ENCODE peak calls at places on chromosomes 6 and 20, in ten cellular contexts. U, H, P, Y, X, Z, Q, N, S and O are unnamed samples.

GRCh38 chr20:10580700-10581099 is 93.1 kb downstream of the JAG1 start:
- DNase-seq in X (no peak), Q (no peak), S (no peak), P (no peak), Z (no peak), U (no peak), H (no peak), Y (no peak), N (no peak), O (no peak)

GRCh38 chr20:4252005-4252404 is 236.6 kb upstream of the RNF24 start:
- DNase-seq in N (no peak), S (no peak), H (no peak), X (no peak), Y (no peak), Q (no peak), Z (no peak), P (no peak), U (no peak), O (no peak)

GRCh38 chr6:23661549-23661948 is 464.5 kb upstream of the NRSN1 start:
- DNase-seq in Y (no peak), Q (no peak), H (no peak), S (no peak), P (no peak), U (no peak), N (no peak), Z (no peak), X (no peak), O (no peak)

GRCh38 chr20:32990426-32990825 is 13.8 kb downstream of the SUN5 start:
- DNase-seq in X (no peak), S (no peak), Y (no peak), U (no peak), P (no peak), N (no peak), Q (no peak), Z (no peak), H (no peak), O (peak; percentile 10)

GRCh38 chr20:53826597-53827291 is 233.1 kb upstream of the ZNF217 start:
- DNase-seq in H (no peak), Q (no peak), Z (no peak), X (no peak), U (no peak), P (no peak), N (no peak), S (no peak), Y (no peak), O (no peak)

GRCh38 chr20:36368869-36369268 is 62.7 kb downstream of the DLGAP4 start:
- DNase-seq in H (no peak), S (no peak), Q (no peak), U (no peak), X (no peak), Y (no peak), Z (no peak), P (no peak), N (no peak), O (no peak)

GRCh38 chr6:21414065-21414464 is 179.5 kb upstream of the SOX4 start:
- DNase-seq in S (no peak), X (no peak), P (no peak), N (no peak), H (no peak), Q (no peak), Y (no peak), Z (no peak), U (no peak), O (no peak)

GRCh38 chr6:24743265-24743943 is 24.4 kb upstream of the C6orf62 start:
- DNase-seq in Z (no peak), H (no peak), U (no peak), Y (peak; percentile 98), S (no peak), N (no peak), P (peak; percentile 90), X (no peak), Q (peak; percentile 96), O (no peak)

GRCh38 chr20:36666181-36666740 is 20.3 kb upstream of the SLA2 start:
- DNase-seq in H (no peak), Z (no peak), N (no peak), Y (peak; percentile 14), P (no peak), S (no peak), X (no peak), U (no peak), Q (peak; percentile 1), O (no peak)

GRCh38 chr20:49762940-49763766 is 49.5 kb upstream of the B4GALT5 start:
- DNase-seq in S (no peak), P (no peak), Z (no peak), Y (no peak), U (no peak), H (no peak), N (no peak), X (no peak), Q (no peak), O (no peak)

DNA sequence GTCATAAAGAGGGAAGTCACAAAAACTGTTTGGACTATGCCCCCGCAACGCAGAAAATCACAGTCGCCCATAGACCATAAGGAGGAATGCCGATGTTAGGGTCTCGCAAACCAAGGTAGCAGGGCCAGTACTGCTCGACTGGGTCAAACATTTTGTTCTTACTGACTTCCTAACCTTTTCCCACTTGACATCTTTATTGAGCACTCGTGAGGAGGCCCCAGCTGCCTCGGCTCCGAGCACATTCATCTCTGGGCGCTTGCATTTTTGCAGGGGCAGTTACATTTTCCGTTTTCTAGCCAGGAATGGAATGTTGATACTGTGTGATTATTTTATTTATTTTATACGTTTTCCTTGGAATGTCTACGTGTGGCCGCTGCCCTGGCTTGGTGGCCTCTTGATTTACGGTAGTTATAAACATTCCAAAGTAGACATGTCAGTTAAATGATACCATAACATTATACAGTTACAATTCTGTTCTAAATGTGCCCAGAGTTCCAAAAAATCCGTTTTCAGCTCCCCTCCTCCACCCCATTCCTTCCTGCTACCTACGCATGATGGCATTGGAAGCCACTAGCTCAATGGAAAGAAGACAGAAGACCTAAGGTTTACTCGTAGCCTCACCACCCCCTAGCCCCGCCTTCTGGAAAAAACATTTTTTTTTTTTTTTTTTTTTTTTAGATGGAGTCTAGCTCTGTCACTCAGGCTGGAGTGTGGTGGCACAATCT is 56.9 kb upstream of the APCDD1L start:
- DNase-seq in P (peak; percentile 65), S (no peak), Z (no peak), U (no peak), H (no peak), Y (peak; percentile 78), N (no peak), X (peak; percentile 33), Q (peak; percentile 25), O (peak; percentile 63)
- H3K27me3 ChIP-seq in P (no peaks in the 10 kb centered on the region), S (no peaks in the 10 kb centered on the region), Z (no peaks in the 10 kb centered on the region), U (no peaks in the 10 kb centered on the region), H (peaks cover 4% of the 10 kb centered on the region), Y (peaks cover 2% of the 10 kb centered on the region), N (no peaks in the 10 kb centered on the region), X (no peaks in the 10 kb centered on the region), Q (no peaks in the 10 kb centered on the region), O (no peaks in the 10 kb centered on the region)

DNA sequence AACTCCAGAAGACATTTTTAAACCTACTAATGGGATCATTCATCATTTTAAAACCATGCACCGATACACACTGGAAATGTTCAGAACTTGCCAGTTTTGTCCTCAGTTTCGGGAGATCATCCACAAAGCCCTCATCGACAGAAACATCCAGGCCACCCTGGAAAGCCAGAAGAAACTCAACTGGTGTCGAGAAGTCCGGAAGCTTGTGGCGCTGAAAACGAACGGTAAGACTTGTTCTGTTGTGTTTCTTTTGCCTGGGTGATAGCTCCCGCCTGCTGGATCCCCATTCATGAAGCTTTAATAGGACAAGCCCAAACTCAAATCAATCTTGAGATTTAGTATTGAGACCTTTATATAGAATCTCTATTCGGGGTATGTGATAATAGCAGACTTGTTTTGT is 4.2 kb downstream of the TNFAIP3 start:
- DNase-seq in Y (no peak), Z (no peak), U (no peak), X (no peak), S (no peak), N (no peak), H (no peak), P (no peak), Q (no peak), O (no peak)
- H3K27ac ChIP-seq in Y (no peak overlapping the region), Z (peak overlapping the region; percentile 15), U (no peak overlapping the region), X (peak overlapping the region; percentile 51), S (no peak overlapping the region), N (no peak overlapping the region), H (peak overlapping the region; percentile 99), P (no peak overlapping the region), Q (no peak overlapping the region), O (no peak overlapping the region)

GRCh38 chr6:167154895-167155294 is 2.9 kb downstream of the GPR31 start:
- DNase-seq in N (no peak), X (no peak), Q (no peak), Z (no peak), H (no peak), S (no peak), P (no peak), Y (no peak), U (no peak), O (no peak)

GRCh38 chr6:167152858-167153257 is 4.9 kb downstream of the GPR31 start:
- DNase-seq in Y (no peak), H (no peak), Q (no peak), X (no peak), Z (no peak), S (no peak), U (no peak), P (no peak), N (no peak), O (no peak)

GRCh38 chr6:167154291-167154690 is 3.5 kb downstream of the GPR31 start:
- DNase-seq in S (no peak), U (no peak), Q (no peak), P (no peak), Y (no peak), H (no peak), X (no peak), N (no peak), Z (no peak), O (no peak)

GRCh38 chr6:167151648-167152047 is 6.1 kb downstream of the GPR31 start:
- DNase-seq in U (no peak), N (no peak), S (no peak), P (no peak), Z (no peak), Y (no peak), Q (no peak), H (no peak), X (no peak), O (no peak)

GRCh38 chr6:167153523-167153959 is 4.2 kb downstream of the GPR31 start:
- DNase-seq in X (no peak), Y (peak; percentile 75), N (no peak), Z (no peak), S (no peak), U (no peak), Q (peak; percentile 12), H (peak; percentile 42), P (no peak), O (no peak)
- H3K27me3 ChIP-seq in X (no peaks in the 10 kb centered on the region), Y (no peaks in the 10 kb centered on the region), N (no peaks in the 10 kb centered on the region), Z (peaks cover 6% of the 10 kb centered on the region), S (no peaks in the 10 kb centered on the region), U (no peaks in the 10 kb centered on the region), Q (no peaks in the 10 kb centered on the region), H (no peaks in the 10 kb centered on the region), P (no peaks in the 10 kb centered on the region), O (no peaks in the 10 kb centered on the region)

DNA sequence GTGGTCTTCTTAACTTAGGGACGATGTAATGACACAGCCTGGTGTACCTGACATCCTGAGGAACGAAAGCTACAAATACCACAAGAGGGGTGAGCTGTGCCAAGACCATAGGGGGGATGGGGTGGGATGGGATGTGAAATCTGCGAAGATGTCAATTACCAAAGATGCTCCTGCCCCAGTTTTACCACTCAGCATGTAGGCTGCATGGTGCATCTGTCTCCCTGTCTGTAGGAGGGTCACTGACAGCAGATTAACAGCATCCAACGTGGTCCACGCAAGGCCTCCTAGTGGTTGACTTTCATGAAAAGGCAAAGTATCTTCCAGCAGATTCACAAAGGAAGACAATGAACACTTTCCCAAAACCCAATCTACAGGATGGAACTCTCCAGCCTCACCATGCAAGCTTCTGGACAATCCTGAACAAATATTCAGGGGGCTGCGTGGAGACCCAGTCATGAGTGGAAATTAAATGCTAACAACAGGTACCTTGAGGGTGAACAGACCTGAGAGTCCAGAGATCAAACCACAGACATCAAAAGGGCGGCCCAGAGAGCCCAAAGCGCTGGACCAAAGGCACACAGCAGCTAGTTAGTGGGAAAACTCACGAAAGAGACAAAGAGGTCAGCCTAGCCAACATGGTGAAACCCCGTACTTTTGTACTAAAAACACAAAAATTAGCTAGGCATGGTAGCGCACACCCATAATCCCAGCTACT is 44.4 kb downstream of the ZMYND8 start:
- DNase-seq in H (no peak), Z (no peak), Q (no peak), P (no peak), Y (no peak), X (no peak), N (no peak), S (no peak), U (no peak), O (peak; percentile 32)
- H3K27ac ChIP-seq in H (no peak overlapping the region), Z (peak overlapping the region; percentile 82), Q (no peak overlapping the region), P (no peak overlapping the region), Y (no peak overlapping the region), X (no peak overlapping the region), N (no peak overlapping the region), S (no peak overlapping the region), U (peak overlapping the region; percentile 0), O (no peak overlapping the region)